ENCODE peak calls at places on chromosomes 1 and 21, in five cellular contexts. X is progenitor cell of endocrine pancreas, N is right lobe of liver, M is HEK293T, Y is globus pallidus. G is an unnamed sample.

GRCh38 chr1:153849487-153850185 is 73.1 kb downstream of the GATAD2B start:
- DNase-seq in X (no peak), N (no peak), M (no peak), Y (no peak), G (no peak)

GRCh38 chr1:59971464-59971911 is 44.9 kb upstream of the CYP2J2 start:
- DNase-seq in X (peak; percentile 66), N (peak; percentile 63), M (peak; percentile 91), Y (peak; percentile 68), G (peak; percentile 86)

GRCh38 chr1:221336141-221336540 is 405.7 kb downstream of the DUSP10 start:
- DNase-seq in X (no peak), N (no peak), M (no peak), Y (no peak), G (no peak)

GRCh38 chr1:26373281-26373680 is 731 bp upstream of the ZNF683 start:
- DNase-seq in X (no peak), N (no peak), M (no peak), Y (no peak), G (no peak)

GRCh38 chr1:59155326-59155725 is 141.6 kb upstream of the FGGY start:
- DNase-seq in X (no peak), N (no peak), M (no peak), Y (no peak), G (no peak)

GRCh38 chr21:42486551-42486950 is 9.5 kb downstream of the RSPH1 start:
- DNase-seq in X (no peak), N (no peak), M (no peak), Y (no peak), G (no peak)

GRCh38 chr1:116478621-116479020 is 92.2 kb downstream of the CD58 start:
- DNase-seq in X (no peak), N (no peak), M (no peak), Y (no peak), G (no peak)

GRCh38 chr1:152111515-152111968 is 3.7 kb downstream of the TCHH start:
- DNase-seq in X (no peak), N (no peak), M (peak; percentile 46), Y (no peak), G (peak; percentile 21)

GRCh38 chr1:226634611-226635246 is 86.2 kb downstream of the STUM start:
- DNase-seq in X (no peak), N (no peak), M (no peak), Y (no peak), G (no peak)

GRCh38 chr1:7780976-7781375 is 3.1 kb upstream of the PER3 start:
- DNase-seq in X (no peak), N (no peak), M (no peak), Y (no peak), G (no peak)

GRCh38 chr1:152739841-152740240 is 18.0 kb upstream of the KPRP start:
- DNase-seq in X (no peak), N (no peak), M (no peak), Y (no peak), G (no peak)

GRCh38 chr1:48016526-48016925 is 19.3 kb upstream of the TRABD2B start:
- DNase-seq in X (no peak), N (no peak), M (no peak), Y (no peak), G (no peak)

GRCh38 chr21:42607525-42608102 is 45.8 kb upstream of the PDE9A start:
- DNase-seq in X (no peak), N (no peak), M (no peak), Y (no peak), G (no peak)

GRCh38 chr1:58524353-58524945 is 22.1 kb downstream of the OMA1 start:
- DNase-seq in X (no peak), N (no peak), M (no peak), Y (no peak), G (no peak)

GRCh38 chr1:98323396-98323795 is 338.1 kb upstream of the SNX7 start:
- DNase-seq in X (no peak), N (no peak), M (no peak), Y (no peak), G (no peak)

GRCh38 chr1:8062861-8063260 is 36.8 kb upstream of the ERRFI1 start:
- DNase-seq in X (no peak), N (no peak), M (no peak), Y (no peak), G (no peak)

GRCh38 chr1:234656070-234656875 is 46.3 kb upstream of the IRF2BP2 start:
- DNase-seq in X (no peak), N (no peak), M (no peak), Y (no peak), G (no peak)

GRCh38 chr1:37250371-37250770 is 216.1 kb upstream of the GRIK3 start:
- DNase-seq in X (no peak), N (no peak), M (no peak), Y (no peak), G (no peak)

GRCh38 chr1:55313903-55314302 is 98.7 kb upstream of the USP24 start:
- DNase-seq in X (no peak), N (no peak), M (no peak), Y (no peak), G (no peak)

GRCh38 chr1:28064064-28064463 is 24.3 kb downstream of the EYA3 start:
- DNase-seq in X (no peak), N (no peak), M (no peak), Y (no peak), G (no peak)

GRCh38 chr1:198605426-198605825 is 33.4 kb upstream of the PTPRC start:
- DNase-seq in X (no peak), N (no peak), M (no peak), Y (no peak), G (no peak)

GRCh38 chr1:89566761-89567174 is 42.1 kb downstream of the LRRC8B start:
- DNase-seq in X (no peak), N (peak; percentile 65), M (peak; percentile 38), Y (peak; percentile 82), G (peak; percentile 85)

GRCh38 chr1:85048296-85049064 is at the start of gene MCOLN3:
- DNase-seq in X (peak; percentile 59), N (peak; percentile 31), M (peak; percentile 71), Y (no peak), G (no peak)

GRCh38 chr1:151516031-151516511 is 4.9 kb downstream of the CGN start:
- DNase-seq in X (no peak), N (no peak), M (no peak), Y (no peak), G (no peak)